ENCODE peak calls at places on chromosomes 13 and 19, in five cellular contexts. U, M, A, I and K are unnamed samples.

GRCh38 chr19:42270346-42271044 is 1.4 kb downstream of the CIC start:
- ATAC-seq in U (peak; percentile 8), M (peak; percentile 3), A (peak; percentile 17), I (peak; percentile 8), K (peak; percentile 24)

GRCh38 chr13:18212873-18213272 is 968.8 kb downstream of the TUBA3C start:
- ATAC-seq in U (no peak), M (peak; percentile 32), A (peak; percentile 68), I (no peak), K (peak; percentile 19)

GRCh38 chr19:2511570-2511969 is 35.6 kb downstream of the GADD45B start:
- ATAC-seq in U (no peak), M (no peak), A (no peak), I (no peak), K (no peak)

GRCh38 chr13:112814905-112815585 is 125.2 kb downstream of the ATP11A start:
- ATAC-seq in U (no peak), M (no peak), A (no peak), I (no peak), K (no peak)

GRCh38 chr19:42635233-42635539 is 40.5 kb upstream of the CEACAM8 start:
- ATAC-seq in U (no peak), M (no peak), A (peak; percentile 31), I (no peak), K (no peak)

GRCh38 chr13:45695198-45695730 is 6.9 kb upstream of the CBY2 start:
- ATAC-seq in U (peak; percentile 83), M (peak; percentile 53), A (no peak), I (peak; percentile 78), K (peak; percentile 89)

GRCh38 chr13:112897603-112897955 is 71.4 kb upstream of the MCF2L start:
- ATAC-seq in U (no peak), M (no peak), A (no peak), I (no peak), K (no peak)

GRCh38 chr19:3249408-3249807 is 24.9 kb downstream of the CELF5 start:
- ATAC-seq in U (peak; percentile 79), M (no peak), A (no peak), I (peak; percentile 55), K (peak; percentile 71)

GRCh38 chr19:47247308-47247990 is 8.9 kb upstream of the CCDC9 start:
- ATAC-seq in U (no peak), M (no peak), A (peak; percentile 69), I (no peak), K (peak; percentile 14)

GRCh38 chr19:46830864-46831263 is 19.8 kb downstream of the AP2S1 start:
- ATAC-seq in U (no peak), M (no peak), A (no peak), I (no peak), K (no peak)

GRCh38 chr19:16541526-16542044 is 652 bp downstream of the CHERP start:
- ATAC-seq in U (peak; percentile 1), M (peak; percentile 5), A (peak; percentile 3), I (no peak), K (peak; percentile 1)

GRCh38 chr13:80199067-80199466 is 141.9 kb downstream of the SPRY2 start:
- ATAC-seq in U (no peak), M (no peak), A (peak; percentile 64), I (no peak), K (no peak)

GRCh38 chr13:24625324-24625723 is 54.9 kb upstream of the ATP12A start:
- ATAC-seq in U (peak; percentile 38), M (peak; percentile 22), A (no peak), I (peak; percentile 42), K (peak; percentile 34)

GRCh38 chr13:51804295-51805172 is 571 bp upstream of the DHRS12 start:
- ATAC-seq in U (peak; percentile 8), M (no peak), A (no peak), I (peak; percentile 16), K (peak; percentile 36)

GRCh38 chr13:91017669-91018053 is 329.8 kb upstream of the MIR17HG start:
- ATAC-seq in U (no peak), M (no peak), A (no peak), I (no peak), K (no peak)

GRCh38 chr13:41970022-41970421 is 9.1 kb upstream of the VWA8 start:
- ATAC-seq in U (no peak), M (no peak), A (no peak), I (no peak), K (no peak)

GRCh38 chr19:29263305-29264080 is 50.5 kb upstream of the UQCRFS1 start:
- ATAC-seq in U (no peak), M (peak; percentile 39), A (peak; percentile 80), I (peak; percentile 53), K (no peak)

GRCh38 chr19:5235458-5236219 is 105.0 kb downstream of the PTPRS start:
- ATAC-seq in U (no peak), M (no peak), A (no peak), I (no peak), K (no peak)

GRCh38 chr19:7916137-7916907 is 1.7 kb downstream of the TGFBR3L start:
- ATAC-seq in U (peak; percentile 23), M (peak; percentile 3), A (no peak), I (peak; percentile 3), K (peak; percentile 25)

GRCh38 chr19:16509141-16510061 is 13.2 kb downstream of the C19orf44 start:
- ATAC-seq in U (no peak), M (no peak), A (no peak), I (no peak), K (no peak)

GRCh38 chr19:9966448-9966847 is 30.1 kb upstream of the OLFM2 start:
- ATAC-seq in U (peak; percentile 10), M (no peak), A (no peak), I (no peak), K (no peak)

GRCh38 chr13:23695196-23695595 is 125.0 kb downstream of the TNFRSF19 start:
- ATAC-seq in U (no peak), M (no peak), A (no peak), I (no peak), K (no peak)